ENCODE peak calls at places on chromosomes 4 and X, in seven cellular contexts. M is activated T-cell treated with anti-CD3 and anti-CD28 coated beads, Interleukin-2, amount 50 U/mL, for 1 hour; W is PC-3; R is occipital lobe; G is A549; A is adipocyte; D is mammary epithelial cell. O is an unnamed sample.

GRCh38 chr4:11175374-11175773 is 253.3 kb downstream of the HS3ST1 start:
- DNase-seq in W (no peak), G (no peak), A (no peak), M (no peak), R (no peak), D (no peak), O (no peak)

GRCh38 chr4:87575408-87575807 is 32.9 kb upstream of the DSPP start:
- DNase-seq in R (no peak), M (no peak), A (peak), W (no peak), G (no peak), D (peak), O (no peak)

GRCh38 chr4:122796801-122797404 is 29.7 kb upstream of the FGF2 start:
- DNase-seq in G (no peak), A (no peak), W (no peak), M (no peak), R (no peak), D (no peak), O (no peak)

GRCh38 chrX:69163936-69164741 is 1.1 kb downstream of the PJA1 start:
- DNase-seq in A (peak), R (peak), W (no peak), M (peak), G (no peak), D (no peak), O (no peak)

GRCh38 chrX:24298191-24298590 is 15.7 kb downstream of the SUPT20HL2 start:
- DNase-seq in W (peak), A (peak), M (no peak), G (peak), D (no peak), R (no peak), O (peak)

GRCh38 chr4:1297456-1298325 is 8.0 kb downstream of the MAEA start:
- DNase-seq in R (no peak), D (no peak), G (no peak), M (no peak), A (no peak), W (no peak), O (no peak)

GRCh38 chr4:78989697-78990270 is 50.5 kb upstream of the PAQR3 start:
- DNase-seq in W (no peak), M (no peak), A (no peak), R (no peak), D (no peak), G (no peak), O (no peak)

GRCh38 chrX:44439242-44439641 is 95.8 kb upstream of the EFHC2 start:
- DNase-seq in A (no peak), D (no peak), R (no peak), G (peak), W (peak), M (no peak), O (no peak)

GRCh38 chr4:80335226-80335553 is 340 bp upstream of the CFAP299 start:
- DNase-seq in D (no peak), A (no peak), M (no peak), R (no peak), G (no peak), W (no peak), O (no peak)

GRCh38 chr4:38512840-38513239 is 151.2 kb upstream of the KLF3 start:
- DNase-seq in M (no peak), G (no peak), W (no peak), D (no peak), A (no peak), R (no peak), O (no peak)

GRCh38 chr4:41656572-41657301 is 91.8 kb downstream of the PHOX2B start:
- DNase-seq in M (no peak), W (no peak), D (no peak), G (no peak), A (no peak), R (no peak), O (no peak)

GRCh38 chrX:9033989-9034388 is at the start of gene FAM9B:
- DNase-seq in W (no peak), M (no peak), R (no peak), D (no peak), G (no peak), A (no peak), O (no peak)

GRCh38 chr4:25090516-25090915 is 59.8 kb upstream of the LGI2 start:
- DNase-seq in A (no peak), W (peak), G (no peak), D (no peak), R (no peak), M (no peak), O (peak)

GRCh38 chrX:19566359-19567141 is 51.2 kb upstream of the MAP3K15 start:
- DNase-seq in A (peak), M (no peak), G (no peak), R (no peak), W (no peak), D (no peak), O (no peak)

GRCh38 chrX:115142057-115142456 is 47.2 kb upstream of the RBMXL3 start:
- DNase-seq in R (no peak), M (no peak), D (no peak), W (no peak), G (no peak), A (no peak), O (no peak)

GRCh38 chr4:145775406-145775805 is 95.5 kb downstream of the C4orf51 start:
- DNase-seq in R (no peak), W (no peak), A (no peak), M (no peak), D (no peak), G (no peak), O (no peak)

GRCh38 chrX:133405498-133406180 is 9.7 kb downstream of the GPC4 start:
- DNase-seq in M (no peak), W (no peak), D (no peak), G (no peak), R (no peak), A (peak), O (no peak)

GRCh38 chrX:108001218-108001814 is 19.1 kb upstream of the TEX13B start:
- DNase-seq in W (peak), G (peak), R (no peak), M (peak), A (peak), D (peak), O (peak)

GRCh38 chr4:82360298-82361177 is 13.3 kb downstream of the HNRNPD start:
- DNase-seq in A (peak), R (no peak), G (peak), D (peak), W (peak), M (no peak), O (no peak)

O was measured in HT1080.